ENCODE peak calls at places on chromosomes 4 and X, in five cellular contexts. A is fibroblast of lung, E is BE2C, W is lower lobe of right lung, M is HCT116. O is an unnamed sample. For H3K9me3, the result is how much of the 10 kb centered on the place peaks cover.

GRCh38 chr4:38119663-38120374 is 159.6 kb downstream of the PTTG2 start:
- DNase-seq in A (peak), E (no peak), W (no peak), M (no peak), O (no peak)

GRCh38 chr4:52376107-52376704 is 282.9 kb downstream of the USP46 start:
- DNase-seq in A (peak), E (peak), W (no peak), M (peak), O (peak)

GRCh38 chr4:54731552-54731951 is 73.8 kb downstream of the KIT start:
- DNase-seq in A (no peak), E (no peak), W (no peak), M (no peak), O (no peak)

GRCh38 chrX:96685205-96686099 is 810 bp downstream of the DIAPH2 start:
- DNase-seq in A (peak), E (no peak), W (peak), M (no peak), O (peak)

GRCh38 chr4:88169298-88169697 is 10.9 kb upstream of the ABCG2 start:
- DNase-seq in A (no peak), E (no peak), W (no peak), M (no peak), O (no peak)

GRCh38 chr4:6282247-6282646 is 12.6 kb downstream of the WFS1 start:
- DNase-seq in A (peak), E (no peak), W (no peak), M (no peak), O (no peak)

GRCh38 chr4:47933798-47934197 is 19.4 kb upstream of the NFXL1 start:
- DNase-seq in A (peak), E (no peak), W (no peak), M (no peak), O (peak)

GRCh38 chr4:19844436-19844835 is 407.3 kb upstream of the SLIT2 start:
- DNase-seq in A (peak), E (no peak), W (no peak), M (no peak), O (peak)

GRCh38 chrX:130716822-130717405 is 186.1 kb downstream of the ENOX2 start:
- DNase-seq in A (peak), E (no peak), W (no peak), M (no peak), O (no peak)

GRCh38 chrX:47311857-47312774 is 58.3 kb upstream of the ZNF157 start:
- DNase-seq in A (peak), E (peak), W (peak), M (peak), O (peak)

GRCh38 chrX:39741904-39742303 is 355.9 kb downstream of the BCOR start:
- DNase-seq in A (no peak), E (no peak), W (no peak), M (no peak), O (no peak)

GRCh38 chrX:21590012-21590776 is 67.9 kb downstream of the KLHL34 start:
- DNase-seq in A (no peak), E (no peak), W (no peak), M (no peak), O (no peak)

GRCh38 chr4:183165371-183165770 is 66.3 kb downstream of the WWC2 start:
- DNase-seq in A (peak), E (no peak), W (no peak), M (no peak), O (peak)

GRCh38 chr4:90403781-90404180 is 276.6 kb downstream of the CCSER1 start:
- DNase-seq in A (peak), E (no peak), W (no peak), M (no peak), O (no peak)

GRCh38 chr4:76640252-76640925 is 205.4 kb downstream of the SHROOM3 start:
- DNase-seq in A (no peak), E (no peak), W (peak), M (no peak), O (no peak)

GRCh38 chr4:87657525-87657924 is 7.4 kb downstream of the DMP1 start:
- DNase-seq in A (peak), E (no peak), W (no peak), M (peak), O (peak)

GRCh38 chr4:54011201-54011600 is 53.2 kb downstream of the CHIC2 start:
- DNase-seq in A (no peak), E (no peak), W (no peak), M (no peak), O (no peak)

GRCh38 chr4:77157859-77158486 is 966 bp downstream of the CCNG2 start:
- DNase-seq in A (peak), E (peak), W (peak), M (peak), O (peak)

GRCh38 chrX:2672084-2672483 is 19.0 kb upstream of the CD99 start:
- DNase-seq in A (no peak), E (no peak), W (no peak), M (no peak), O (no peak)

GRCh38 chr4:74376888-74377483 is 12.0 kb downstream of the EREG start:
- DNase-seq in A (peak), E (no peak), W (no peak), M (no peak), O (peak)

GRCh38 chr4:16123356-16124084 is 39.7 kb upstream of the PROM1 start:
- DNase-seq in A (no peak), E (no peak), W (no peak), M (no peak), O (no peak)

DNA sequence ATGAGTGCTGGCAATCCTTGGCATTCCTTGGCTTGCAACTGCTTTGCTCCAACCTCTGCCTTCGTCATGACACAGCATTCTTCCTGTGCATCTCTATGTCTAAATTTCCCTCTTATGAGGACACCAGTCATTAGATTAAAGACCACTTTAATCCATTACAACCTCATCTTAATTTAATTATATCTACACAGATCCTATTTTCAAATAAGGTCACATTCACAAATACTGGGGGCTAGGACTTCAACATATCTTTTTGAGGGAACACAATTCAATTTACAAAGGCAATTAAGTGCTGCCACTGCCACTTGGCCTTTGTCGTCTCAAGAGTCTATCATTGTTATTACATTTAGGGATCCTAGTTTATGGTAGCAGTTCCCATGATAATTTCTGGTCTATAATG is 163.7 kb upstream of the PPP1R2C start:
- DNase-seq in A (no peak), E (no peak), W (no peak), M (no peak), O (no peak)
- H3K9me3 ChIP-seq in A (under half), E (under half), W (under half), M (under half), O (under half)

GRCh38 chr4:58286335-58286734 is 1176.2 kb upstream of the IGFBP7 start:
- DNase-seq in A (no peak), E (no peak), W (no peak), M (no peak), O (no peak)
- H3K9me3 ChIP-seq in A (under half), E (under half), W (under half), M (under half), O (under half)

GRCh38 chr4:185270037-185270436 is 60.6 kb downstream of the SNX25 start:
- DNase-seq in A (no peak), E (no peak), W (no peak), M (no peak), O (no peak)
- H3K9me3 ChIP-seq in A (under half), E (under half), W (under half), M (under half), O (under half)

GRCh38 chrX:63475200-63475599 is 124.1 kb upstream of the SPIN4 start:
- DNase-seq in A (no peak), E (no peak), W (no peak), M (peak), O (no peak)
- H3K9me3 ChIP-seq in A (under half), E (under half), W (under half), M (under half), O (under half)

GRCh38 chr4:98181815-98182214 is 38.5 kb upstream of the STPG2 start:
- DNase-seq in A (peak), E (no peak), W (no peak), M (no peak), O (peak)
- H3K9me3 ChIP-seq in A (under half), E (under half), W (under half), M (under half), O (under half)

DNA sequence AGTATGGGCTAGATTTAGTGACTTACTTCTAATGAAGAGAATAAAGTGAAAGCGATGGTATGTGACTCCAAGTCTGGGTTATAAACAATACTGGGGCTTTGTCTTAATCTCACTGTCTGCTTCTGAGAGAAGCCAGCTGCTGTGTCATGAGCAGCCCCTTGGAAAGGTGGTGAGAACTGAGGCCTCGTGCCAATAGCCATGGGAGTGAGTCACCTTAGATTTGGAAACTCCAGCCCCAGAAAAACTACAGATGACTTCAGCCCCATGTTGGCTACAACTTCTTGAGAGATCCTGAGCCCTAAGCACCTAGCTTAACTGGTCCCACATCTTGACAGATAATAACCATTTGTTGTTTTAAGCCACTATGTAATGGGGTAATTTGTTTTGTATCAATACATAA is 77.6 kb downstream of the CWH43 start:
- DNase-seq in A (no peak), E (no peak), W (no peak), M (no peak), O (no peak)
- H3K9me3 ChIP-seq in A (under half), E (under half), W (under half), M (under half), O (under half)

DNA sequence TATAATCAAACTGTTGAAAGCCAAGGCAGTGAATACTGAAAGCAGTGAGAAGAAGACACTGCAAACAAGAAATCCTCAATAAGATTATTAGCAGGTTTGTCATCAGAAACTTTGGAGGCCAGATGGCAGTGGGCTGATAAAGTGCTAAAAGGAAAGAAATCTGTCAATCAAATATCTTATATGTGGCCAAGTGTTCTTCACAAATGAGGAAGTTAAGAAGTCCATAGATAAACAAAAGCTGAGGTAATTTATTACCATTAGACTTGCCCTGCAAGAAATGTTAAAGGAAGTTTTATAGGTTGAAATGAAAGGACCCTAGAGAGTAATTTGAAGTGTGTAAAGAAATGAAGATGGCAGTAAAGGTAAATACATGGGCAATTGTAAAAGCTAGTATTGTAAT is 586.6 kb downstream of the RAPGEF2 start:
- DNase-seq in A (no peak), E (no peak), W (no peak), M (no peak), O (no peak)
- H3K9me3 ChIP-seq in A (under half), E (under half), W (under half), M (under half), O (under half)

GRCh38 chr4:422587-422986 is 76.4 kb downstream of the ZNF721 start:
- DNase-seq in A (no peak), E (no peak), W (no peak), M (no peak), O (no peak)
- H3K9me3 ChIP-seq in A (under half), E (under half), W (half or more), M (under half), O (half or more)

GRCh38 chrX:77514177-77514576 is 67.0 kb downstream of the FGF16 start:
- DNase-seq in A (no peak), E (no peak), W (no peak), M (no peak), O (no peak)
- H3K9me3 ChIP-seq in A (under half), E (under half), W (under half), M (under half), O (under half)